ENCODE peak calls at places on chromosomes 11 and 22, in nine cellular contexts. Y is hepatocyte, W is mammary epithelial cell, H is colonic mucosa, I is pancreas, S is PC-9, Q is tibial artery, J is transverse colon, N is K562. P is an unnamed sample.

GRCh38 chr22:33842421-33843094 is 77.7 kb downstream of the LARGE1 start:
- DNase-seq in S (no peak), W (no peak), Y (no peak), N (no peak), Q (no peak), H (no peak), I (no peak), J (peak), P (no peak)

GRCh38 chr11:68706237-68706636 is 21.9 kb downstream of the GAL start:
- DNase-seq in N (no peak), Y (no peak), I (no peak), H (no peak), Q (no peak), W (no peak), S (no peak), J (no peak), P (no peak)

GRCh38 chr11:17763703-17764102 is 29.1 kb downstream of the KCNC1 start:
- DNase-seq in H (no peak), Y (no peak), S (no peak), I (no peak), N (no peak), W (no peak), Q (no peak), J (no peak), P (no peak)

GRCh38 chr11:12112731-12113130 is 2.3 kb downstream of the MICAL2 start:
- DNase-seq in I (no peak), H (no peak), Y (no peak), J (no peak), Q (no peak), N (no peak), S (no peak), W (no peak), P (no peak)

GRCh38 chr11:47395225-47396048 is 13.0 kb upstream of the SLC39A13 start:
- DNase-seq in Y (no peak), N (no peak), H (no peak), Q (peak), W (no peak), S (no peak), J (no peak), I (no peak), P (no peak)

GRCh38 chr22:48138855-48139254 is 1376.4 kb downstream of the TBC1D22A start:
- DNase-seq in Q (no peak), H (no peak), I (no peak), W (no peak), S (no peak), J (no peak), Y (no peak), N (no peak), P (no peak)

GRCh38 chr11:36012410-36012809 is 68.5 kb downstream of the LDLRAD3 start:
- DNase-seq in N (no peak), W (peak), H (no peak), Y (no peak), S (no peak), Q (no peak), I (no peak), J (no peak), P (peak)

GRCh38 chr11:616320-617220 is 820 bp upstream of the IRF7 start:
- DNase-seq in W (no peak), I (peak), N (no peak), S (no peak), J (no peak), Y (no peak), H (no peak), Q (no peak), P (no peak)

GRCh38 chr11:130979386-130979972 is 63.2 kb upstream of the SNX19 start:
- DNase-seq in Y (peak), Q (no peak), I (no peak), W (peak), H (no peak), J (no peak), S (no peak), N (peak), P (peak)

GRCh38 chr11:107770546-107770945 is 58.7 kb upstream of the SLN start:
- DNase-seq in Y (peak), I (no peak), Q (no peak), H (no peak), S (peak), N (no peak), J (no peak), W (no peak), P (no peak)

GRCh38 chr11:76203937-76204336 is 2.4 kb downstream of the WNT11 start:
- DNase-seq in W (no peak), Q (no peak), H (no peak), J (no peak), Y (no peak), S (no peak), N (no peak), I (no peak), P (no peak)

GRCh38 chr11:111983187-111983986 is 41.8 kb upstream of the DLAT start:
- DNase-seq in I (peak), H (peak), Y (peak), Q (no peak), W (no peak), S (peak), N (peak), J (peak), P (peak)
- H3K27ac ChIP-seq in I (peak), H (peak), Y (peak), Q (no peak), W (no peak), S (no peak), N (peak), J (peak), P (no peak)

DNA sequence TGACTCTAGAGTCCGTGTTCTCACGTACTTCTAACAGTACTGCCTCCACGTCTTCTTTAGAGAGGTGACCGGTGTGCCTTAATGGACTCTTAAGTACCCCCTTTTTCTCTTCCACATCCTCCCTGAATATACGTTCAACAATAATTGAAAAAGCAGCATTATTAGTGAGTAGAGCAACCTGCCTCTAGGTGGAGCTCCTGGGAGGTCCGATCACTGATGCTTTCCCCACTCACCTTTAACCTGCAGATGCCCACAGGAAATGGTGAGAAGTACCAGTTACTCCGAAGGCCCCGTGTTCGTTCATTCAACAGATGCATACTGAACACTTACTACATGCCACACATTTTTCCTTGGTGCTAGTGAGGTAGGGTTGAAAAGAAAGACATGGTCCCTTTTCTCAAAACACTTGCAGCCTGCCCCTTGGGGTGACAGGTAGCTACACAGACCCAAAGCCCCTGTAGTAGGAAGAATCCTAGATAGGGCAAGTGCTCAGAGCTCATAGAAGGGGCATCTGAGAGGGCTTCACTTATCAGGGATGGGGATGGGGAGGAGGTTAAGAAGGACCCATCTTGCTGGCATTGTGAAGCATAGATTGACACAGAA is 72.7 kb downstream of the FEZ1 start:
- DNase-seq in H (no peak), S (no peak), W (no peak), Q (no peak), J (no peak), I (no peak), N (peak), Y (peak), P (no peak)
- TF ChIP-seq CTCF in H (no peak), S (peak), W (peak), Q (no peak), J (no peak), I (no peak), N (peak), Y (peak), P (peak)

GRCh38 chr11:29957406-29957805 is 59.4 kb downstream of the KCNA4 start:
- DNase-seq in H (no peak), N (no peak), J (no peak), Y (no peak), I (no peak), S (no peak), W (no peak), Q (no peak), P (no peak)
- H3K27ac ChIP-seq in H (no peak), N (no peak), J (no peak), Y (no peak), I (no peak), S (no peak), W (no peak), Q (no peak), P (no peak)

GRCh38 chr22:23744001-23744400 is 6.9 kb downstream of the ZNF70 start:
- DNase-seq in I (no peak), N (no peak), W (no peak), H (no peak), Y (no peak), J (no peak), S (no peak), Q (no peak), P (no peak)

GRCh38 chr22:23743303-23743705 is 7.6 kb downstream of the ZNF70 start:
- DNase-seq in Q (no peak), N (no peak), Y (no peak), H (no peak), I (no peak), S (no peak), W (no peak), J (no peak), P (no peak)

GRCh38 chr22:23742505-23743264 is 8.2 kb downstream of the ZNF70 start:
- DNase-seq in I (no peak), W (no peak), H (no peak), Q (no peak), N (no peak), S (peak), J (no peak), Y (no peak), P (no peak)

GRCh38 chr22:23744485-23744884 is 6.4 kb downstream of the ZNF70 start:
- DNase-seq in N (no peak), Y (no peak), H (no peak), S (no peak), W (no peak), J (no peak), I (no peak), Q (no peak), P (no peak)

GRCh38 chr22:23745780-23746179 is 5.1 kb downstream of the ZNF70 start:
- DNase-seq in J (no peak), H (no peak), N (no peak), I (no peak), Y (no peak), W (no peak), Q (no peak), S (no peak), P (no peak)
- TF ChIP-seq CTCF in J (no peak), H (no peak), N (no peak), I (no peak), Y (no peak), W (no peak), Q (no peak), S (no peak), P (no peak)

GRCh38 chr11:72685560-72686480 is 11.6 kb upstream of the PDE2A start:
- DNase-seq in J (peak), W (no peak), S (no peak), Y (peak), Q (peak), I (no peak), N (no peak), H (peak), P (no peak)

GRCh38 chr11:72686639-72687215 is 12.5 kb upstream of the PDE2A start:
- DNase-seq in Q (no peak), I (no peak), W (no peak), H (no peak), S (no peak), N (no peak), J (no peak), Y (no peak), P (no peak)

GRCh38 chr11:72683782-72684200 is 9.6 kb upstream of the PDE2A start:
- DNase-seq in I (peak), S (peak), Q (peak), W (no peak), J (peak), Y (peak), N (peak), H (peak), P (peak)

GRCh38 chr11:72682238-72682872 is 8.1 kb upstream of the PDE2A start:
- DNase-seq in S (no peak), J (no peak), Q (no peak), W (no peak), I (no peak), Y (no peak), H (no peak), N (no peak), P (no peak)

GRCh38 chr11:72684236-72684912 is 10.2 kb upstream of the PDE2A start:
- DNase-seq in H (peak), Q (peak), S (peak), W (peak), I (peak), J (peak), N (peak), Y (peak), P (peak)
- H3K27ac ChIP-seq in H (no peak), Q (no peak), S (no peak), W (no peak), I (no peak), J (no peak), N (no peak), Y (no peak), P (peak)

GRCh38 chr22:42462016-42462415 is 29.8 kb upstream of the NFAM1 start:
- DNase-seq in Y (no peak), W (no peak), H (no peak), N (peak), S (no peak), Q (no peak), I (no peak), J (no peak), P (no peak)

GRCh38 chr22:42461511-42461910 is 29.3 kb upstream of the NFAM1 start:
- DNase-seq in H (no peak), Y (no peak), S (no peak), N (no peak), W (no peak), Q (no peak), J (no peak), I (no peak), P (no peak)

DNA sequence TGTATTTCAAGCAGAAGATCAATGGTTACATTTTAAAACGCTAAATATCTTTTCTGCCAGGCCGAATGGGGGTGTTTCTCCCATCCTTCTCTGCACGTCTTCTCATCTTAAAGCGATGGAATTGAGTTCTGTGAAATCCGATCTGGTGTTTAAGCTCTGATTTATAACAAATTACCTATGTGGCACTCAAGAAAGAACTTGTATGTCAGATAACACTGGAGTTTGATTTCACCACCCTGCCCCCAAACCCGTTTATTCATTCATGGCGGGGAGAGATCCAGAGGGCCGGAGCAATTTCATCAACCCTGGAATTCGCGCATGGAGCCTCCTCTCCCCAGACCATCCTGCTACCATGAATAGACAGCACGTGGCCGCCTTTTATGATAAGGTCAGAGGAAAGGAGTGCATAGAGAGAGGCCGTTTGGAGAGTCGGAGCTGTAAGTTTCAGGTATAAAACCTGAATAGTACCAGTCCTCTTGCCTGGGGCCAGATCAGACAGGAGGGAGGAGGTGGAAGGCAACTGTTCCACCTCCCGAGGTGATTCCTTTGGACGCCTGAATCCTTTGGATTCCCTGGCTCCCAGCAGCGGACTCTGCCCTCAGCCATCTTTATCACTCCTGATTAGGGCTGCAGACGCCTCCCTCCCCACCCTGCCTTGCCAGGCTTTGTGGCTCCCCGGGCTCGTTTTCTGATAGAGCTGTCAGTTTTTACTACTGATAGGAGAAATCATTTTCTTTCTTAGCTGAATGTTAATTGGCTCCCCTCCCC is 27.3 kb upstream of the NFAM1 start:
- DNase-seq in N (peak), J (peak), Y (peak), I (no peak), Q (no peak), S (no peak), H (peak), W (no peak), P (no peak)
- TF ChIP-seq CTCF in N (no peak), J (no peak), Y (no peak), I (no peak), Q (no peak), S (no peak), H (no peak), W (no peak), P (no peak)